ENCODE peak calls at places on chromosomes 11 and 22, in nine cellular contexts. X is anterior cingulate cortex; N is NCI-H460; O is kidney epithelial cell; V is CD4-positive, alpha-beta T cell; D is pons; P is heart right ventricle; Z is activated naive CD8-positive, alpha-beta T cell treated with anti-CD3 and anti-CD28 coated beads, Interleukin-2, amount 50 U/mL, for 24 hours; E is caudate nucleus. J is an unnamed sample.
A peak's percentile ranks its signal among the peaks of the same experiment; 100 is the strongest.

GRCh38 chr22:50444663-50445062 is 30.2 kb downstream of the SBF1 start:
- DNase-seq in Z (no peak), E (no peak), N (no peak), O (peak; percentile 29), P (no peak), V (no peak), X (no peak), D (no peak), J (no peak)

GRCh38 chr22:38422615-38423511 is 32.1 kb downstream of the KCNJ4 start:
- DNase-seq in X (no peak), V (no peak), D (no peak), Z (no peak), N (no peak), O (no peak), P (no peak), E (no peak), J (no peak)

GRCh38 chr22:44882226-44882905 is 127.4 kb downstream of the PHF21B start:
- DNase-seq in O (no peak), D (no peak), V (no peak), N (no peak), E (no peak), Z (no peak), P (no peak), X (no peak), J (no peak)

GRCh38 chr11:12824281-12825041 is 150.2 kb downstream of the TEAD1 start:
- DNase-seq in D (peak; percentile 26), X (no peak), O (no peak), V (no peak), Z (no peak), E (no peak), N (no peak), P (no peak), J (no peak)

GRCh38 chr11:29093416-29093815 is 923.4 kb downstream of the KCNA4 start:
- DNase-seq in Z (no peak), E (no peak), O (no peak), X (no peak), D (no peak), V (no peak), P (no peak), N (no peak), J (no peak)

GRCh38 chr11:2913029-2913431 is 16.2 kb downstream of the PHLDA2 start:
- DNase-seq in X (no peak), E (no peak), V (no peak), O (no peak), D (no peak), Z (no peak), P (no peak), N (no peak), J (no peak)

GRCh38 chr11:75271730-75272129 is 31.2 kb downstream of the TPBGL start:
- DNase-seq in Z (no peak), P (no peak), V (no peak), N (no peak), E (no peak), D (no peak), O (no peak), X (no peak), J (no peak)

GRCh38 chr11:98300777-98301176 is 720.0 kb upstream of the CNTN5 start:
- DNase-seq in X (no peak), Z (no peak), E (no peak), D (no peak), N (no peak), P (no peak), O (no peak), V (no peak), J (no peak)

GRCh38 chr11:68669301-68670090 is 14.8 kb upstream of the GAL start:
- DNase-seq in D (no peak), P (no peak), X (no peak), O (no peak), E (no peak), Z (no peak), V (no peak), N (no peak), J (no peak)

GRCh38 chr22:46934746-46935491 is 172.5 kb downstream of the TBC1D22A start:
- DNase-seq in N (peak; percentile 29), O (peak; percentile 98), P (no peak), E (no peak), V (no peak), D (no peak), Z (peak; percentile 34), X (no peak), J (no peak)

GRCh38 chr11:2319791-2320481 is 18.1 kb downstream of the TSPAN32 start:
- DNase-seq in D (no peak), P (no peak), E (no peak), X (no peak), Z (no peak), O (no peak), V (no peak), N (no peak), J (no peak)